ENCODE peak calls at places on chromosome 4, in five cellular contexts. L, K, C, V and Q are unnamed samples.
A peak's percentile ranks its signal among the peaks of the same experiment; 100 is the strongest.

GRCh38 chr4:23762551-23762950 is 127.3 kb downstream of the PPARGC1A start:
- DNase-seq in L (no peak), K (no peak), C (no peak), V (no peak), Q (no peak)

GRCh38 chr4:128424524-128425195 is 137.0 kb upstream of the PGRMC2 start:
- DNase-seq in L (no peak), K (peak; percentile 37), C (no peak), V (no peak), Q (no peak)

GRCh38 chr4:4673070-4673469 is 131.2 kb upstream of the STX18 start:
- DNase-seq in L (no peak), K (no peak), C (peak; percentile 99), V (no peak), Q (no peak)

GRCh38 chr4:180589575-180589974 is 1653.6 kb upstream of the TENM3 start:
- DNase-seq in L (no peak), K (no peak), C (no peak), V (no peak), Q (no peak)

GRCh38 chr4:19689511-19689910 is 562.2 kb upstream of the SLIT2 start:
- DNase-seq in L (no peak), K (peak; percentile 63), C (no peak), V (no peak), Q (no peak)

GRCh38 chr4:37981844-37982720 is 21.9 kb downstream of the PTTG2 start:
- DNase-seq in L (no peak), K (peak; percentile 28), C (peak; percentile 74), V (no peak), Q (no peak)

GRCh38 chr4:101337688-101338087 is 9.6 kb downstream of the PPP3CA start:
- DNase-seq in L (no peak), K (peak; percentile 54), C (no peak), V (no peak), Q (no peak)

GRCh38 chr4:123833156-123833555 is 436.6 kb downstream of the SPRY1 start:
- DNase-seq in L (no peak), K (no peak), C (no peak), V (no peak), Q (no peak)

GRCh38 chr4:6938758-6939201 is 29.2 kb downstream of the TBC1D14 start:
- DNase-seq in L (no peak), K (peak; percentile 29), C (no peak), V (no peak), Q (no peak)

GRCh38 chr4:73187325-73187724 is 71.3 kb downstream of the ANKRD17 start:
- DNase-seq in L (no peak), K (no peak), C (no peak), V (no peak), Q (no peak)

GRCh38 chr4:74112399-74113090 is 13.6 kb upstream of the CXCL2 start:
- DNase-seq in L (no peak), K (peak; percentile 45), C (no peak), V (no peak), Q (no peak)

GRCh38 chr4:40992472-40993298 is 221.7 kb downstream of the APBB2 start:
- DNase-seq in L (peak; percentile 19), K (peak; percentile 85), C (no peak), V (peak; percentile 33), Q (peak; percentile 51)

GRCh38 chr4:30696195-30696594 is 24.0 kb upstream of the PCDH7 start:
- DNase-seq in L (no peak), K (no peak), C (no peak), V (no peak), Q (no peak)

GRCh38 chr4:126957555-126958440 is 675.0 kb upstream of the INTU start:
- DNase-seq in L (no peak), K (peak; percentile 35), C (no peak), V (no peak), Q (no peak)

GRCh38 chr4:144709159-144709558 is 63.2 kb downstream of the HHIP start:
- DNase-seq in L (no peak), K (peak; percentile 69), C (peak; percentile 88), V (no peak), Q (no peak)

GRCh38 chr4:78610546-78611214 is 59.1 kb downstream of the ANXA3 start:
- DNase-seq in L (no peak), K (no peak), C (no peak), V (no peak), Q (no peak)

GRCh38 chr4:118803253-118803652 is 32.7 kb downstream of the SEC24D start:
- DNase-seq in L (no peak), K (no peak), C (no peak), V (no peak), Q (no peak)

GRCh38 chr4:40865696-40866095 is 115.9 kb downstream of the NSUN7 start:
- DNase-seq in L (no peak), K (no peak), C (no peak), V (no peak), Q (no peak)